ENCODE peak calls at places on chromosomes 4 and X, in ten cellular contexts. J is A549, B is H1, L is tibial nerve, D is upper lobe of left lung, C is esophagus muscularis mucosa, Z is sigmoid colon, E is K562, P is transverse colon, O is SK-N-SH. X is an unnamed sample.

GRCh38 chr4:161799687-161800086 is 364.1 kb downstream of the FSTL5 start:
- DNase-seq in B (no peak), C (no peak), L (no peak), J (peak; percentile 1), O (no peak), P (no peak), D (no peak), E (no peak), Z (no peak), X (no peak)

GRCh38 chrX:150602296-150602695 is 33.9 kb downstream of the MTM1 start:
- DNase-seq in L (no peak), P (no peak), B (no peak), C (no peak), D (no peak), J (no peak), Z (no peak), E (no peak), O (no peak), X (no peak)

GRCh38 chr4:113607998-113608397 is 153.5 kb downstream of the CAMK2D start:
- DNase-seq in C (no peak), P (no peak), D (no peak), L (no peak), B (no peak), Z (no peak), O (no peak), J (no peak), E (no peak), X (no peak)

GRCh38 chr4:27149541-27150212 is 289.0 kb downstream of the STIM2 start:
- DNase-seq in L (no peak), B (no peak), D (no peak), C (peak; percentile 47), O (no peak), E (no peak), P (no peak), Z (no peak), J (no peak), X (no peak)

GRCh38 chr4:49032440-49033161 is 46.5 kb downstream of the CWH43 start:
- DNase-seq in L (no peak), E (peak; percentile 36), D (no peak), O (peak; percentile 27), B (peak; percentile 55), Z (no peak), C (no peak), P (no peak), J (peak; percentile 6), X (peak; percentile 37)

GRCh38 chr4:185950891-185951290 is 118.1 kb upstream of the TLR3 start:
- DNase-seq in B (no peak), L (peak; percentile 28), C (no peak), D (no peak), Z (no peak), P (no peak), O (no peak), E (no peak), J (no peak), X (no peak)

GRCh38 chr4:57373971-57374370 is 263.8 kb upstream of the IGFBP7 start:
- DNase-seq in J (no peak), P (no peak), E (no peak), O (no peak), C (no peak), L (no peak), D (no peak), B (no peak), Z (no peak), X (no peak)

GRCh38 chr4:10096201-10096975 is 20.2 kb downstream of the WDR1 start:
- DNase-seq in D (no peak), L (peak; percentile 46), B (no peak), C (no peak), Z (peak; percentile 83), J (peak; percentile 47), E (peak; percentile 60), P (peak; percentile 70), O (no peak), X (peak; percentile 69)

GRCh38 chr4:108060686-108061321 is 71.1 kb downstream of the HADH start:
- DNase-seq in C (no peak), B (no peak), J (no peak), E (no peak), P (no peak), L (no peak), D (no peak), O (no peak), Z (no peak), X (no peak)

GRCh38 chrX:39894626-39895025 is 203.1 kb downstream of the BCOR start:
- DNase-seq in D (no peak), B (no peak), E (no peak), P (peak; percentile 43), C (no peak), Z (no peak), O (no peak), J (no peak), L (peak; percentile 17), X (no peak)

GRCh38 chr4:41318839-41319530 is 62.3 kb downstream of the UCHL1 start:
- DNase-seq in E (no peak), J (peak; percentile 29), P (no peak), B (no peak), D (no peak), C (no peak), Z (no peak), L (no peak), O (no peak), X (no peak)

GRCh38 chr4:87081826-87082225 is 138.6 kb downstream of the KLHL8 start:
- DNase-seq in O (no peak), P (no peak), L (no peak), E (no peak), Z (no peak), D (no peak), B (no peak), C (no peak), J (no peak), X (no peak)

GRCh38 chr4:23062188-23062587 is 369.5 kb downstream of the GBA3 start:
- DNase-seq in J (no peak), L (no peak), Z (no peak), E (no peak), C (no peak), P (no peak), D (no peak), O (no peak), B (no peak), X (no peak)

GRCh38 chr4:23058113-23058512 is 365.4 kb downstream of the GBA3 start:
- DNase-seq in E (no peak), O (no peak), L (no peak), J (no peak), Z (no peak), P (no peak), C (no peak), B (no peak), D (no peak), X (no peak)

GRCh38 chr4:23061431-23061830 is 368.7 kb downstream of the GBA3 start:
- DNase-seq in E (no peak), L (no peak), P (peak; percentile 45), Z (no peak), B (no peak), J (no peak), O (no peak), D (no peak), C (no peak), X (no peak)

GRCh38 chr4:23060776-23061175 is 368.0 kb downstream of the GBA3 start:
- DNase-seq in D (no peak), L (no peak), C (no peak), E (no peak), Z (no peak), J (no peak), O (no peak), P (no peak), B (no peak), X (no peak)
- TF ChIP-seq EP300 in D (no peak), L (no peak), C (no peak), E (no peak), Z (no peak), J (no peak), O (no peak), P (no peak), B (no peak), X (no peak)

GRCh38 chr4:30718889-30719252 is 1.3 kb upstream of the PCDH7 start:
- DNase-seq in J (peak; percentile 0), Z (no peak), O (peak; percentile 20), P (no peak), C (no peak), D (peak; percentile 17), E (no peak), B (no peak), L (no peak), X (no peak)
- TF ChIP-seq CTCF in J (no peak), Z (no peak), O (peak; percentile 31), P (no peak), C (peak; percentile 37), D (no peak), E (no peak), B (no peak), L (no peak), X (no peak)

GRCh38 chr4:123739806-123740205 is 343.2 kb downstream of the SPRY1 start:
- DNase-seq in O (no peak), L (no peak), J (no peak), E (no peak), P (no peak), Z (no peak), C (no peak), B (no peak), D (no peak), X (no peak)

GRCh38 chr4:123740236-123740635 is 343.6 kb downstream of the SPRY1 start:
- DNase-seq in J (no peak), B (no peak), L (no peak), Z (no peak), P (no peak), O (no peak), C (no peak), D (no peak), E (no peak), X (no peak)

GRCh38 chr4:123744664-123745290 is 348.2 kb downstream of the SPRY1 start:
- DNase-seq in B (no peak), D (no peak), Z (peak; percentile 65), P (no peak), L (no peak), E (no peak), C (no peak), O (no peak), J (no peak), X (peak; percentile 44)

GRCh38 chr4:123743821-123744220 is 347.2 kb downstream of the SPRY1 start:
- DNase-seq in D (no peak), L (no peak), C (no peak), J (no peak), Z (no peak), E (no peak), P (no peak), B (no peak), O (peak; percentile 8), X (no peak)

GRCh38 chr4:123741906-123742305 is 345.3 kb downstream of the SPRY1 start:
- DNase-seq in C (no peak), D (no peak), J (no peak), E (no peak), L (no peak), O (no peak), P (no peak), B (no peak), Z (no peak), X (no peak)
- TF ChIP-seq EP300 in C (no peak), D (no peak), J (no peak), E (no peak), L (no peak), O (no peak), P (no peak), B (no peak), Z (no peak), X (no peak)

GRCh38 chr4:168978001-168978700 is 31.9 kb downstream of the CBR4 start:
- DNase-seq in D (no peak), P (no peak), C (no peak), O (no peak), B (no peak), Z (no peak), L (no peak), E (no peak), J (no peak), X (no peak)
- TF ChIP-seq CTCF in D (no peak), P (no peak), C (no peak), O (no peak), B (no peak), Z (no peak), L (no peak), E (no peak), J (no peak), X (no peak)

X was measured in ovary.